ENCODE peak calls at places on chromosomes 2 and 18, in seven cellular contexts. Z, B, X, R, W, V and N are unnamed samples.

GRCh38 chr18:36095936-36096519 is 28.7 kb upstream of the RPRD1A start:
- DNase-seq in Z (no peak), B (peak), X (peak), R (peak), W (peak), V (no peak), N (peak)

GRCh38 chr18:9343577-9343976 is 9.0 kb downstream of the TWSG1 start:
- DNase-seq in Z (no peak), B (no peak), X (no peak), R (no peak), W (no peak), V (no peak), N (no peak)

GRCh38 chr2:27078267-27079194 is at the start of gene EMILIN1:
- DNase-seq in Z (peak), B (no peak), X (peak), R (no peak), W (peak), V (peak), N (peak)

GRCh38 chr2:139353874-139354273 is 573.7 kb upstream of the NXPH2 start:
- DNase-seq in Z (no peak), B (no peak), X (no peak), R (no peak), W (peak), V (no peak), N (no peak)

GRCh38 chr2:219207884-219208740 is 1.5 kb downstream of the ZFAND2B start:
- DNase-seq in Z (peak), B (no peak), X (peak), R (no peak), W (no peak), V (no peak), N (peak)

GRCh38 chr18:21064347-21064746 is 47.3 kb downstream of the ROCK1 start:
- DNase-seq in Z (no peak), B (no peak), X (peak), R (peak), W (peak), V (no peak), N (peak)

GRCh38 chr18:8212893-8213805 is 396.1 kb upstream of the RAB12 start:
- DNase-seq in Z (no peak), B (no peak), X (peak), R (no peak), W (no peak), V (no peak), N (peak)

GRCh38 chr2:64017811-64018714 is 1.2 kb downstream of the VPS54 start:
- DNase-seq in Z (no peak), B (no peak), X (peak), R (peak), W (peak), V (no peak), N (peak)

GRCh38 chr2:86562485-86562890 is 755 bp downstream of the CHMP3 start:
- DNase-seq in Z (no peak), B (no peak), X (no peak), R (no peak), W (no peak), V (no peak), N (no peak)

GRCh38 chr18:3790702-3791101 is 340.7 kb downstream of the TGIF1 start:
- DNase-seq in Z (no peak), B (no peak), X (peak), R (no peak), W (no peak), V (no peak), N (no peak)

GRCh38 chr2:121455438-121455837 is 75.2 kb upstream of the RNU4ATAC start:
- DNase-seq in Z (no peak), B (no peak), X (no peak), R (peak), W (no peak), V (no peak), N (no peak)

GRCh38 chr2:121454549-121455090 is 76.1 kb upstream of the RNU4ATAC start:
- DNase-seq in Z (no peak), B (no peak), X (no peak), R (peak), W (peak), V (no peak), N (no peak)

GRCh38 chr2:121450301-121450700 is 80.4 kb upstream of the RNU4ATAC start:
- DNase-seq in Z (no peak), B (no peak), X (no peak), R (no peak), W (no peak), V (no peak), N (no peak)

GRCh38 chr2:121446647-121447241 is 83.9 kb upstream of the RNU4ATAC start:
- DNase-seq in Z (no peak), B (no peak), X (no peak), R (no peak), W (peak), V (no peak), N (no peak)

GRCh38 chr2:121451373-121451772 is 79.3 kb upstream of the RNU4ATAC start:
- DNase-seq in Z (no peak), B (no peak), X (peak), R (no peak), W (no peak), V (no peak), N (peak)
- H2AK5ac ChIP-seq in Z (no peak), B (no peak), X (no peak), R (no peak), W (no peak), V (no peak), N (no peak)

DNA sequence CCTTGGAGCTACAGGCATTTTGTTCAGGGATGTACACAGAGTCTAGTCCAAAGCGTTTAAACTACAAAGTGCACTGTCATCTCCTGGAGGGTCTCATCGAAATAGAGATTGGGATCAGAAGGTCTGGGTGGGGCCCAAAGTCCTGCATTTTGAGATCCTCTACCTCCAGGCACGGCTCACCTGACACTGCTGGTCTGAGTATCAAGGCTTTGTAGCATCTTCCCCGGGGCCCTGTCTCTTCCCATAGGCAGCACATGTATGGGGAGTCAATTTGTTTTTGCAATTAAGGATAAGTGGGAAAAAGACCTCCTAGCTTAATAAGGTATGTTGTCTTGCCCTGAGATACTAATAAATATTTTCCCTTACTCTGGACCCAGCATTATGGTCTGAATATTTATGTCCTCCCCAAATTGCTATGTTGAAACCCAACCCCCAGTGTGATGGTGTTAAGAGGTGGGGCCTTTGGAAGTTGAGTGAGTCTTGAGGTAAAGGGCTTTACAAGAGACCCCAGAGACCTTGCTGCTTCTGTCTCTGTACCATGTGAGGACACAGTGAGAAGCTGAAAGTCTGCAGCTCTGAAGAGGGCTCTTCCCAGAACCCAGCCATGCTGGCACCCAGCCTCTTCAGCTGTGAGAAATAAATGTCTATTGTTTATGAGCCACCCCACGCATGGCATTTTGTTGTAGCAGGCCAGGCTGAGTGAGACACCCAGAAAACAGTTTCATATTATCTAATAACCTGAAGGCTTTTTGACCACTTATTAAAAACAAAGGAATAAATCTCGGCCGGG is 258.7 kb upstream of the HS6ST1 start:
- DNase-seq in Z (no peak), B (no peak), X (no peak), R (no peak), W (no peak), V (no peak), N (no peak)
- H2AK5ac ChIP-seq in Z (no peak), B (no peak), X (no peak), R (no peak), W (no peak), V (no peak), N (no peak)

GRCh38 chr2:10109311-10109710 is 13.2 kb upstream of the RRM2 start:
- DNase-seq in Z (no peak), B (no peak), X (no peak), R (peak), W (no peak), V (no peak), N (no peak)
- H2AK5ac ChIP-seq in Z (no peak), B (no peak), X (no peak), R (no peak), W (no peak), V (no peak), N (no peak)

GRCh38 chr18:13513015-13513414 is 213.3 kb downstream of the FAM210A start:
- DNase-seq in Z (no peak), B (no peak), X (no peak), R (no peak), W (peak), V (no peak), N (no peak)
- H2AK5ac ChIP-seq in Z (no peak), B (no peak), X (no peak), R (no peak), W (no peak), V (no peak), N (no peak)

DNA sequence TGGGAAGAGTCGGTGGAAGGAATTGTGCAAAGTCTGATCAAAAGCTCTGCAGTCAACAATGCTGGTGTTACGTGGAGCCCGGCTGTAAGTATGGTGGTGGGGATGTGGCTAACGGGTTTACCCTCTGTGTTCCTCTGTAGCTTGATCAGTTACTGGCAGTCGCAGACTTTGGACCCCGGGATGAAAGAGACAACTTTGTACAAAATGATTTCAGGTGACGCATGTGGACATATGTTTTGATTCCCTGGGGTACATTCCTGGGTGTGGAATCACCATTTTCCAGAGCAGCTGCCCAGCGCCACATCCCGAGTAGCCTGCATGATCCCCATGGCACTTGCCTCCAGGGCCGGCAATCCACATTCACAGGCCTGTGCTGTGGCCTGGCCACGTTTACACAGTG is 9.8 kb downstream of the RBFA start:
- DNase-seq in Z (no peak), B (no peak), X (no peak), R (no peak), W (no peak), V (no peak), N (no peak)
- H2AK5ac ChIP-seq in Z (no peak), B (no peak), X (no peak), R (no peak), W (no peak), V (no peak), N (no peak)